ENCODE peak calls at places on chromosomes 13 and 19, in eight cellular contexts. O is thoracic aorta; W is fibroblast of the aortic adventitia; A is iris pigment epithelial cell; J is stimulated activated CD4-positive, alpha-beta T cell treated with anti-CD3 and anti-CD28 coated beads, Interleukin-1b, Interleukin-23, amount 100 ng/mL, for 24 hours; Q is stimulated activated naive CD8-positive, alpha-beta T cell treated with anti-CD3 and anti-CD28 coated beads, Interleukin-15, Interleukin-2, amounts not matched to agents 100 U/mL and 50 U/mL, for 24 hours; G is CD4-positive, CD25-positive, alpha-beta regulatory T cell; Y is RWPE1. U is an unnamed sample.

GRCh38 chr19:28504139-28504538 is 708.8 kb downstream of the UQCRFS1 start:
- DNase-seq in O (no peak), W (no peak), A (no peak), J (no peak), Q (no peak), G (no peak), Y (no peak), U (no peak)

GRCh38 chr13:26067601-26068000 is 15.8 kb upstream of the SHISA2 start:
- DNase-seq in O (no peak), W (no peak), A (no peak), J (no peak), Q (no peak), G (no peak), Y (no peak), U (no peak)

GRCh38 chr19:58093071-58093470 is 5.0 kb downstream of the ZSCAN18 start:
- DNase-seq in O (no peak), W (no peak), A (no peak), J (no peak), Q (no peak), G (no peak), Y (no peak), U (no peak)

GRCh38 chr19:18110833-18111232 is 13.3 kb downstream of the MAST3 start:
- DNase-seq in O (no peak), W (no peak), A (no peak), J (no peak), Q (no peak), G (no peak), Y (no peak), U (no peak)

GRCh38 chr13:98260357-98261164 is 83.5 kb upstream of the RNF113B start:
- DNase-seq in O (no peak), W (peak), A (no peak), J (no peak), Q (no peak), G (no peak), Y (no peak), U (no peak)

GRCh38 chr19:18137242-18137641 is 15.7 kb upstream of the PIK3R2 start:
- DNase-seq in O (no peak), W (no peak), A (no peak), J (no peak), Q (no peak), G (no peak), Y (no peak), U (no peak)

GRCh38 chr13:49791214-49791752 is 1.2 kb downstream of the KPNA3 start:
- DNase-seq in O (no peak), W (peak), A (peak), J (no peak), Q (peak), G (peak), Y (no peak), U (no peak)

GRCh38 chr19:16456652-16457194 is 15.0 kb downstream of the EPS15L1 start:
- DNase-seq in O (no peak), W (no peak), A (no peak), J (no peak), Q (no peak), G (no peak), Y (no peak), U (no peak)

GRCh38 chr19:7870571-7871279 is 3.5 kb downstream of the PRR36 start:
- DNase-seq in O (no peak), W (peak), A (peak), J (no peak), Q (peak), G (peak), Y (peak), U (peak)

GRCh38 chr13:45511310-45512147 is 46.8 kb downstream of the COG3 start:
- DNase-seq in O (no peak), W (peak), A (peak), J (no peak), Q (no peak), G (peak), Y (peak), U (no peak)

GRCh38 chr13:30818323-30818960 is 83.1 kb downstream of the ALOX5AP start:
- DNase-seq in O (peak), W (peak), A (peak), J (no peak), Q (no peak), G (no peak), Y (peak), U (no peak)

GRCh38 chr13:77565635-77566034 is 30.1 kb downstream of the SCEL start:
- DNase-seq in O (no peak), W (peak), A (peak), J (no peak), Q (no peak), G (no peak), Y (peak), U (no peak)

GRCh38 chr19:47756953-47757608 is 11.7 kb downstream of the NOP53 start:
- DNase-seq in O (no peak), W (no peak), A (no peak), J (no peak), Q (no peak), G (no peak), Y (no peak), U (no peak)

GRCh38 chr13:66992183-66992582 is 238.0 kb downstream of the PCDH9 start:
- DNase-seq in O (no peak), W (peak), A (peak), J (no peak), Q (no peak), G (no peak), Y (no peak), U (no peak)

GRCh38 chr13:112450567-112451240 is 74.5 kb downstream of the SPACA7 start:
- DNase-seq in O (no peak), W (no peak), A (no peak), J (no peak), Q (no peak), G (no peak), Y (no peak), U (no peak)

GRCh38 chr13:42798118-42798517 is 16.7 kb downstream of the FAM216B start:
- DNase-seq in O (no peak), W (no peak), A (no peak), J (no peak), Q (no peak), G (no peak), Y (no peak), U (no peak)

GRCh38 chr13:105925496-105925895 is 610.0 kb downstream of the EFNB2 start:
- DNase-seq in O (no peak), W (peak), A (peak), J (no peak), Q (no peak), G (no peak), Y (peak), U (no peak)

GRCh38 chr19:45782820-45783785 is 813 bp upstream of the DMPK start:
- DNase-seq in O (no peak), W (peak), A (peak), J (no peak), Q (no peak), G (no peak), Y (peak), U (peak)

GRCh38 chr19:29724102-29724641 is 9.1 kb upstream of the C19orf12 start:
- DNase-seq in O (no peak), W (no peak), A (peak), J (peak), Q (peak), G (peak), Y (no peak), U (no peak)

GRCh38 chr13:112116187-112116950 is 49.4 kb downstream of the SOX1 start:
- DNase-seq in O (no peak), W (no peak), A (no peak), J (no peak), Q (no peak), G (no peak), Y (no peak), U (no peak)

GRCh38 chr13:43316997-43317396 is 293.6 kb downstream of the DNAJC15 start:
- DNase-seq in O (no peak), W (peak), A (peak), J (no peak), Q (no peak), G (no peak), Y (no peak), U (no peak)

GRCh38 chr19:3123088-3123721 is 12.6 kb upstream of the GNA15 start:
- DNase-seq in O (no peak), W (no peak), A (no peak), J (no peak), Q (no peak), G (no peak), Y (no peak), U (no peak)

GRCh38 chr13:72567566-72567965 is 159.9 kb downstream of the MZT1 start:
- DNase-seq in O (no peak), W (no peak), A (no peak), J (no peak), Q (no peak), G (no peak), Y (no peak), U (no peak)

GRCh38 chr19:35349614-35350521 is 2.2 kb downstream of the FFAR1 start:
- DNase-seq in O (no peak), W (no peak), A (no peak), J (no peak), Q (peak), G (no peak), Y (no peak), U (no peak)

GRCh38 chr13:37985281-37985680 is 115.7 kb upstream of the TRPC4 start:
- DNase-seq in O (no peak), W (no peak), A (no peak), J (no peak), Q (no peak), G (no peak), Y (no peak), U (no peak)

GRCh38 chr13:51584731-51585191 is 499 bp downstream of the WDFY2 start:
- DNase-seq in O (peak), W (peak), A (peak), J (peak), Q (peak), G (no peak), Y (peak), U (no peak)

GRCh38 chr19:294341-294818 is 3.2 kb upstream of the PLPP2 start:
- DNase-seq in O (no peak), W (no peak), A (peak), J (no peak), Q (no peak), G (no peak), Y (no peak), U (no peak)

GRCh38 chr13:34025746-34026145 is 207.8 kb downstream of the RFC3 start:
- DNase-seq in O (no peak), W (peak), A (peak), J (no peak), Q (no peak), G (no peak), Y (peak), U (no peak)

GRCh38 chr19:6215701-6216235 is 64.0 kb downstream of the MLLT1 start:
- DNase-seq in O (no peak), W (no peak), A (no peak), J (no peak), Q (no peak), G (no peak), Y (no peak), U (no peak)

GRCh38 chr13:50915562-50915961 is 6.0 kb downstream of the RNASEH2B start:
- DNase-seq in O (no peak), W (no peak), A (no peak), J (no peak), Q (peak), G (no peak), Y (no peak), U (no peak)

GRCh38 chr19:10864538-10864899 is 6.8 kb upstream of the CARM1 start:
- DNase-seq in O (peak), W (peak), A (peak), J (peak), Q (peak), G (peak), Y (peak), U (peak)

GRCh38 chr19:49506575-49507105 is 5.8 kb upstream of the FCGRT start:
- DNase-seq in O (no peak), W (peak), A (no peak), J (peak), Q (peak), G (peak), Y (peak), U (no peak)

GRCh38 chr13:80199067-80199466 is 141.9 kb downstream of the SPRY2 start:
- DNase-seq in O (no peak), W (no peak), A (no peak), J (no peak), Q (no peak), G (no peak), Y (no peak), U (no peak)

GRCh38 chr13:26482451-26483197 is 74.9 kb upstream of the WASF3 start:
- DNase-seq in O (peak), W (peak), A (peak), J (peak), Q (peak), G (peak), Y (peak), U (no peak)

GRCh38 chr19:12990853-12991252 is 4.4 kb upstream of the NFIX start:
- DNase-seq in O (no peak), W (no peak), A (no peak), J (no peak), Q (no peak), G (no peak), Y (no peak), U (no peak)

GRCh38 chr19:2251577-2252480 is 2.7 kb downstream of the AMH start:
- DNase-seq in O (no peak), W (no peak), A (no peak), J (no peak), Q (peak), G (peak), Y (no peak), U (no peak)

GRCh38 chr13:110907951-110908898 is 6.6 kb downstream of the ANKRD10 start:
- DNase-seq in O (no peak), W (peak), A (peak), J (no peak), Q (no peak), G (no peak), Y (peak), U (no peak)

GRCh38 chr19:45494261-45494916 is 2.5 kb downstream of the RTN2 start:
- DNase-seq in O (no peak), W (no peak), A (no peak), J (no peak), Q (no peak), G (no peak), Y (no peak), U (no peak)